ENCODE peak calls at places on chromosomes 6 and 20, in seven cellular contexts. One of them, this sample, is unnamed.

GRCh38 chr6:142361765-142362540 is 60.1 kb downstream of the ADGRG6 start:
- DNase-seq in A549: no peak
- DNase-seq in NB4: no peak
- DNase-seq in breast epithelium: no peak
- DNase-seq in lower leg skin: no peak
- DNase-seq in IMR-90: peak; percentile 96
- DNase-seq in body of pancreas: no peak
- DNase-seq in this sample: no peak

GRCh38 chr20:32079655-32080109 is 27.6 kb downstream of the HCK start:
- DNase-seq in breast epithelium: no peak
- DNase-seq in body of pancreas: no peak
- DNase-seq in lower leg skin: no peak
- DNase-seq in IMR-90: no peak
- DNase-seq in NB4: no peak
- DNase-seq in A549: no peak
- DNase-seq in this sample: no peak

GRCh38 chr6:158009935-158010585 is 28.4 kb downstream of the SYNJ2 start:
- DNase-seq in lower leg skin: no peak
- DNase-seq in A549: no peak
- DNase-seq in IMR-90: no peak
- DNase-seq in NB4: no peak
- DNase-seq in body of pancreas: no peak
- DNase-seq in breast epithelium: no peak
- DNase-seq in this sample: peak; percentile 51

GRCh38 chr20:56995635-56996075 is 270.8 kb downstream of the BMP7 start:
- DNase-seq in NB4: peak; percentile 52
- DNase-seq in breast epithelium: no peak
- DNase-seq in IMR-90: no peak
- DNase-seq in lower leg skin: no peak
- DNase-seq in body of pancreas: peak; percentile 25
- DNase-seq in A549: peak; percentile 45
- DNase-seq in this sample: no peak

GRCh38 chr6:20946037-20946436 is 411.8 kb downstream of the CDKAL1 start:
- DNase-seq in body of pancreas: no peak
- DNase-seq in breast epithelium: no peak
- DNase-seq in lower leg skin: no peak
- DNase-seq in A549: no peak
- DNase-seq in NB4: peak; percentile 60
- DNase-seq in IMR-90: peak; percentile 53
- DNase-seq in this sample: no peak

GRCh38 chr6:168948990-168949531 is 304.6 kb downstream of the THBS2 start:
- DNase-seq in A549: no peak
- DNase-seq in breast epithelium: no peak
- DNase-seq in IMR-90: no peak
- DNase-seq in lower leg skin: peak; percentile 3
- DNase-seq in NB4: no peak
- DNase-seq in body of pancreas: no peak
- DNase-seq in this sample: no peak

GRCh38 chr6:25199544-25199943 is 79.6 kb upstream of the CARMIL1 start:
- DNase-seq in lower leg skin: no peak
- DNase-seq in NB4: no peak
- DNase-seq in A549: no peak
- DNase-seq in breast epithelium: no peak
- DNase-seq in body of pancreas: no peak
- DNase-seq in IMR-90: no peak
- DNase-seq in this sample: no peak

GRCh38 chr20:53557157-53557556 is 36.5 kb downstream of the ZNF217 start:
- DNase-seq in A549: no peak
- DNase-seq in breast epithelium: no peak
- DNase-seq in IMR-90: no peak
- DNase-seq in NB4: no peak
- DNase-seq in lower leg skin: no peak
- DNase-seq in body of pancreas: no peak
- DNase-seq in this sample: no peak

GRCh38 chr20:45037050-45037449 is 63.9 kb downstream of the KCNS1 start:
- DNase-seq in lower leg skin: no peak
- DNase-seq in body of pancreas: no peak
- DNase-seq in A549: no peak
- DNase-seq in IMR-90: peak; percentile 63
- DNase-seq in breast epithelium: no peak
- DNase-seq in NB4: no peak
- DNase-seq in this sample: no peak

GRCh38 chr6:34189806-34190503 is 44.1 kb upstream of the GRM4 start:
- DNase-seq in breast epithelium: no peak
- DNase-seq in lower leg skin: peak; percentile 81
- DNase-seq in NB4: peak; percentile 78
- DNase-seq in A549: no peak
- DNase-seq in body of pancreas: no peak
- DNase-seq in IMR-90: no peak
- DNase-seq in this sample: no peak

GRCh38 chr6:85726206-85726605 is 83.5 kb upstream of the SYNCRIP start:
- DNase-seq in lower leg skin: no peak
- DNase-seq in IMR-90: no peak
- DNase-seq in body of pancreas: no peak
- DNase-seq in A549: no peak
- DNase-seq in NB4: peak; percentile 16
- DNase-seq in breast epithelium: no peak
- DNase-seq in this sample: no peak

GRCh38 chr6:84428300-84428907 is 201.0 kb upstream of the CEP162 start:
- DNase-seq in body of pancreas: peak; percentile 42
- DNase-seq in breast epithelium: no peak
- DNase-seq in NB4: peak; percentile 56
- DNase-seq in lower leg skin: no peak
- DNase-seq in A549: peak; percentile 7
- DNase-seq in IMR-90: peak; percentile 45
- DNase-seq in this sample: peak; percentile 63

GRCh38 chr6:54294965-54295532 is 13.2 kb upstream of the TINAG start:
- DNase-seq in A549: no peak
- DNase-seq in NB4: no peak
- DNase-seq in body of pancreas: no peak
- DNase-seq in breast epithelium: no peak
- DNase-seq in IMR-90: no peak
- DNase-seq in lower leg skin: no peak
- DNase-seq in this sample: no peak

GRCh38 chr20:32301719-32302506 is 24.5 kb downstream of the KIF3B start:
- DNase-seq in breast epithelium: no peak
- DNase-seq in IMR-90: no peak
- DNase-seq in NB4: no peak
- DNase-seq in A549: no peak
- DNase-seq in body of pancreas: no peak
- DNase-seq in lower leg skin: no peak
- DNase-seq in this sample: no peak

GRCh38 chr6:36852481-36853147 is 13.4 kb upstream of the CPNE5 start:
- DNase-seq in body of pancreas: no peak
- DNase-seq in NB4: peak; percentile 81
- DNase-seq in breast epithelium: no peak
- DNase-seq in IMR-90: peak; percentile 79
- DNase-seq in A549: no peak
- DNase-seq in lower leg skin: peak; percentile 83
- DNase-seq in this sample: peak; percentile 58

GRCh38 chr6:93799226-93799625 is 379.9 kb upstream of the EPHA7 start:
- DNase-seq in NB4: no peak
- DNase-seq in breast epithelium: no peak
- DNase-seq in lower leg skin: no peak
- DNase-seq in IMR-90: no peak
- DNase-seq in A549: no peak
- DNase-seq in body of pancreas: no peak
- DNase-seq in this sample: no peak

GRCh38 chr6:90000864-90001731 is 106.8 kb downstream of the GJA10 start:
- DNase-seq in body of pancreas: no peak
- DNase-seq in NB4: no peak
- DNase-seq in breast epithelium: no peak
- DNase-seq in IMR-90: peak; percentile 31
- DNase-seq in lower leg skin: no peak
- DNase-seq in A549: no peak
- DNase-seq in this sample: no peak

GRCh38 chr6:85490516-85491248 is 40.8 kb downstream of the NT5E start:
- DNase-seq in A549: no peak
- DNase-seq in breast epithelium: no peak
- DNase-seq in body of pancreas: no peak
- DNase-seq in IMR-90: peak; percentile 26
- DNase-seq in NB4: no peak
- DNase-seq in lower leg skin: no peak
- DNase-seq in this sample: no peak

GRCh38 chr20:62590301-62591121 is 51.8 kb upstream of the SLCO4A1 start:
- DNase-seq in body of pancreas: no peak
- DNase-seq in lower leg skin: no peak
- DNase-seq in breast epithelium: no peak
- DNase-seq in A549: peak; percentile 50
- DNase-seq in IMR-90: peak; percentile 51
- DNase-seq in NB4: no peak
- DNase-seq in this sample: no peak

GRCh38 chr20:24158271-24158670 is 169.7 kb upstream of the GGTLC1 start:
- DNase-seq in A549: no peak
- DNase-seq in breast epithelium: no peak
- DNase-seq in body of pancreas: no peak
- DNase-seq in NB4: no peak
- DNase-seq in lower leg skin: no peak
- DNase-seq in IMR-90: no peak
- DNase-seq in this sample: no peak

GRCh38 chr6:122673345-122673961 is 63.2 kb downstream of the PKIB start:
- DNase-seq in lower leg skin: no peak
- DNase-seq in breast epithelium: no peak
- DNase-seq in body of pancreas: no peak
- DNase-seq in NB4: no peak
- DNase-seq in A549: no peak
- DNase-seq in IMR-90: no peak
- DNase-seq in this sample: no peak

GRCh38 chr6:82624251-82624650 is 260.6 kb downstream of the TPBG start:
- DNase-seq in A549: no peak
- DNase-seq in breast epithelium: no peak
- DNase-seq in NB4: no peak
- DNase-seq in IMR-90: no peak
- DNase-seq in body of pancreas: no peak
- DNase-seq in lower leg skin: no peak
- DNase-seq in this sample: no peak
- TF ChIP-seq POLR2A in A549: no peak
- TF ChIP-seq POLR2A in breast epithelium: no peak
- TF ChIP-seq POLR2A in NB4: no peak
- TF ChIP-seq POLR2A in IMR-90: no peak
- TF ChIP-seq POLR2A in body of pancreas: no peak
- TF ChIP-seq POLR2A in lower leg skin: no peak
- TF ChIP-seq POLR2A in this sample: no peak

GRCh38 chr20:34337982-34338756 is 24.9 kb upstream of the ITCH start:
- DNase-seq in A549: no peak
- DNase-seq in body of pancreas: no peak
- DNase-seq in NB4: no peak
- DNase-seq in lower leg skin: no peak
- DNase-seq in breast epithelium: no peak
- DNase-seq in IMR-90: no peak
- DNase-seq in this sample: no peak

GRCh38 chr20:34332262-34332920 is 29.2 kb upstream of the AHCY start:
- DNase-seq in body of pancreas: no peak
- DNase-seq in A549: no peak
- DNase-seq in NB4: no peak
- DNase-seq in IMR-90: no peak
- DNase-seq in breast epithelium: no peak
- DNase-seq in lower leg skin: no peak
- DNase-seq in this sample: no peak

GRCh38 chr20:34333786-34334185 is 29.3 kb upstream of the ITCH start:
- DNase-seq in IMR-90: no peak
- DNase-seq in lower leg skin: no peak
- DNase-seq in NB4: no peak
- DNase-seq in A549: no peak
- DNase-seq in breast epithelium: no peak
- DNase-seq in body of pancreas: no peak
- DNase-seq in this sample: no peak

GRCh38 chr20:34334654-34335407 is 28.2 kb upstream of the ITCH start:
- DNase-seq in A549: no peak
- DNase-seq in breast epithelium: no peak
- DNase-seq in IMR-90: no peak
- DNase-seq in lower leg skin: no peak
- DNase-seq in NB4: no peak
- DNase-seq in body of pancreas: no peak
- DNase-seq in this sample: no peak

DNA sequence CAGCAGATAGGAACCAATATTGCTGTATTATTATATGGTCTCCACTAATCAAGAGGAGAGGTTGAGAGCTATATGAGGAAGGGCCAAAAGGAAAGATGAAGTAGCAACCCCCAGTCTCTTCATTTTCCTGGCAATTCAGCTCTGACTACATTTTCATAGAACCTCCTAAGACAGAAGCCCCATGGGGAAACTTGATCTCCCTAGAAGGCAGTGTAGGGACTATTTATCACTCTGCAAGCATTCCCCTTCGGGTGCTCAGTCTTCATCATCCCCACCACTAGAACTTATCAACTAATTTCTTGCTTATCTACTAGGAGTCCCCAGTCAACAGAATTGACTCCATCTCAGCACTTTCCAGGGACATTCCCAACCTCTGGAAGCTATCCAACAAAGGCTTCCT is 25.5 kb upstream of the ITCH start:
- DNase-seq in lower leg skin: no peak
- DNase-seq in A549: no peak
- DNase-seq in body of pancreas: no peak
- DNase-seq in IMR-90: no peak
- DNase-seq in breast epithelium: no peak
- DNase-seq in NB4: no peak
- DNase-seq in this sample: no peak
- H3K4me3 ChIP-seq in lower leg skin: no peak overlapping the region
- H3K4me3 ChIP-seq in A549: no peak overlapping the region
- H3K4me3 ChIP-seq in body of pancreas: no peak overlapping the region
- H3K4me3 ChIP-seq in IMR-90: no peak overlapping the region
- H3K4me3 ChIP-seq in breast epithelium: no peak overlapping the region
- H3K4me3 ChIP-seq in NB4: no peak overlapping the region
- H3K4me3 ChIP-seq in this sample: no peak overlapping the region

GRCh38 chr20:3767434-3768341 is at the start of gene ADISSP:
- DNase-seq in IMR-90: peak; percentile 98
- DNase-seq in A549: peak; percentile 99
- DNase-seq in lower leg skin: peak; percentile 100
- DNase-seq in NB4: no peak
- DNase-seq in body of pancreas: peak; percentile 98
- DNase-seq in breast epithelium: peak; percentile 98
- DNase-seq in this sample: peak; percentile 99
- TF ChIP-seq POLR2A in IMR-90: peak; percentile 79
- TF ChIP-seq POLR2A in A549: peak; percentile 94
- TF ChIP-seq POLR2A in lower leg skin: no peak
- TF ChIP-seq POLR2A in NB4: peak; percentile 84
- TF ChIP-seq POLR2A in body of pancreas: peak; percentile 71
- TF ChIP-seq POLR2A in breast epithelium: no peak
- TF ChIP-seq POLR2A in this sample: no peak

GRCh38 chr20:63735859-63736718 is at the start of gene LIME1:
- DNase-seq in lower leg skin: peak; percentile 88
- DNase-seq in body of pancreas: no peak
- DNase-seq in A549: no peak
- DNase-seq in NB4: no peak
- DNase-seq in breast epithelium: no peak
- DNase-seq in IMR-90: no peak
- DNase-seq in this sample: peak; percentile 60

GRCh38 chr20:63738687-63739128 is 868 bp upstream of the SLC2A4RG start:
- DNase-seq in NB4: no peak
- DNase-seq in body of pancreas: peak; percentile 80
- DNase-seq in A549: no peak
- DNase-seq in lower leg skin: peak; percentile 95
- DNase-seq in breast epithelium: peak; percentile 82
- DNase-seq in IMR-90: no peak
- DNase-seq in this sample: peak; percentile 87

GRCh38 chr20:63737940-63738686 is 1.5 kb upstream of the SLC2A4RG start:
- DNase-seq in breast epithelium: no peak
- DNase-seq in body of pancreas: no peak
- DNase-seq in A549: no peak
- DNase-seq in NB4: no peak
- DNase-seq in IMR-90: no peak
- DNase-seq in lower leg skin: peak; percentile 85
- DNase-seq in this sample: peak; percentile 79

GRCh38 chr20:63736893-63737689 is 627 bp downstream of the LIME1 start:
- DNase-seq in lower leg skin: peak; percentile 86
- DNase-seq in NB4: no peak
- DNase-seq in breast epithelium: no peak
- DNase-seq in body of pancreas: no peak
- DNase-seq in A549: no peak
- DNase-seq in IMR-90: no peak
- DNase-seq in this sample: no peak

GRCh38 chr20:63737690-63737939 is 1.2 kb downstream of the LIME1 start:
- DNase-seq in NB4: no peak
- DNase-seq in breast epithelium: no peak
- DNase-seq in body of pancreas: no peak
- DNase-seq in lower leg skin: no peak
- DNase-seq in IMR-90: no peak
- DNase-seq in A549: no peak
- DNase-seq in this sample: no peak
- H3K4me3 ChIP-seq in NB4: no peak overlapping the region
- H3K4me3 ChIP-seq in breast epithelium: peak overlapping the region; percentile 9
- H3K4me3 ChIP-seq in body of pancreas: no peak overlapping the region
- H3K4me3 ChIP-seq in lower leg skin: no peak overlapping the region
- H3K4me3 ChIP-seq in IMR-90: no peak overlapping the region
- H3K4me3 ChIP-seq in A549: no peak overlapping the region
- H3K4me3 ChIP-seq in this sample: peak overlapping the region; percentile 53

This sample was measured in suprapubic skin.